ENCODE peak calls at places on chromosomes 12 and 14, in seven cellular contexts. U is lower lobe of right lung, P is body of pancreas, A is A549, N is fibroblast of mammary gland, S is HepG2, Q is WTC11. J is an unnamed sample.

GRCh38 chr12:24864796-24865125 is 84.1 kb downstream of the BCAT1 start:
- DNase-seq in U (no peak), P (no peak), A (no peak), N (no peak), S (no peak), Q (no peak), J (no peak)

GRCh38 chr14:50319721-50320120 is 7.6 kb downstream of the DMAC2L start:
- DNase-seq in U (no peak), P (no peak), A (no peak), N (peak), S (no peak), Q (no peak), J (no peak)

GRCh38 chr14:105851716-105852377 is 325.5 kb downstream of the TMEM121 start:
- DNase-seq in U (peak), P (no peak), A (no peak), N (no peak), S (no peak), Q (no peak), J (no peak)

GRCh38 chr12:33438890-33439586 is 581 bp downstream of the SYT10 start:
- DNase-seq in U (no peak), P (no peak), A (no peak), N (peak), S (no peak), Q (peak), J (no peak)

GRCh38 chr14:87332001-87332400 is 661.0 kb downstream of the GALC start:
- DNase-seq in U (no peak), P (no peak), A (no peak), N (peak), S (no peak), Q (no peak), J (no peak)

GRCh38 chr12:117967512-117967911 is 1.3 kb downstream of the KSR2 start:
- DNase-seq in U (no peak), P (no peak), A (no peak), N (no peak), S (no peak), Q (no peak), J (no peak)

GRCh38 chr12:113860059-113860820 is 105.9 kb downstream of the RBM19 start:
- DNase-seq in U (no peak), P (no peak), A (no peak), N (no peak), S (no peak), Q (peak), J (no peak)

GRCh38 chr12:40158592-40159111 is 52.8 kb upstream of the SLC2A13 start:
- DNase-seq in U (no peak), P (no peak), A (no peak), N (peak), S (no peak), Q (no peak), J (no peak)

DNA sequence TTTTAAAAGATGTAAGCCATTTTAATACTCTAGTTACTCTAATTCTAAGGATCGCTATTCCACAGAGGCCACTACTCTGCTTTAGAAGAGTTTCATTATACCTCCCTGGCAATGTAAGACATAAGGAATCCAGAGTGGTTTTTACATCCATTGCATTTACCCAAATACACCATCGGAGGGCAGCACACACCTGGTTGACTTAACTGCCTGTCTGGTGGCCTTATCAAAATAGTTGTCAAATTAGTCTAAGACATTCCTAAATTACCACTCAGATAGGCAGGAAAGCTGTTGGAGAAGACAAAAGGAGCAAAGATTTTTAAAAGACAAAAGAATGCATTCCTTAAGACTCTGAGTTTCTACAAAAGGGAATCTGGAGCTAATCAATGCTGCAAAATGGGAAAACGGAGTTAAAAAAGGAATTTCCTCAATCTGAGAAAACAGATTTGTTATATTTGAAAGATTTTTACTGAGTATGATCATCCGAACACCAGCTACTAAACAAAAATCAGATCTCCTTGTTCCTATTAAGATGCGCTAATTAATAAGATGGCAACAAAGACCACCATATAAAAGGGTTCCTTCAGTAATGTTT is 33.8 kb upstream of the FGD4 start:
- DNase-seq in U (no peak), P (peak), A (peak), N (peak), S (peak), Q (peak), J (no peak)
- TF ChIP-seq CTCF in U (peak), P (peak), A (peak), N (peak), S (peak), Q (peak), J (peak)

DNA sequence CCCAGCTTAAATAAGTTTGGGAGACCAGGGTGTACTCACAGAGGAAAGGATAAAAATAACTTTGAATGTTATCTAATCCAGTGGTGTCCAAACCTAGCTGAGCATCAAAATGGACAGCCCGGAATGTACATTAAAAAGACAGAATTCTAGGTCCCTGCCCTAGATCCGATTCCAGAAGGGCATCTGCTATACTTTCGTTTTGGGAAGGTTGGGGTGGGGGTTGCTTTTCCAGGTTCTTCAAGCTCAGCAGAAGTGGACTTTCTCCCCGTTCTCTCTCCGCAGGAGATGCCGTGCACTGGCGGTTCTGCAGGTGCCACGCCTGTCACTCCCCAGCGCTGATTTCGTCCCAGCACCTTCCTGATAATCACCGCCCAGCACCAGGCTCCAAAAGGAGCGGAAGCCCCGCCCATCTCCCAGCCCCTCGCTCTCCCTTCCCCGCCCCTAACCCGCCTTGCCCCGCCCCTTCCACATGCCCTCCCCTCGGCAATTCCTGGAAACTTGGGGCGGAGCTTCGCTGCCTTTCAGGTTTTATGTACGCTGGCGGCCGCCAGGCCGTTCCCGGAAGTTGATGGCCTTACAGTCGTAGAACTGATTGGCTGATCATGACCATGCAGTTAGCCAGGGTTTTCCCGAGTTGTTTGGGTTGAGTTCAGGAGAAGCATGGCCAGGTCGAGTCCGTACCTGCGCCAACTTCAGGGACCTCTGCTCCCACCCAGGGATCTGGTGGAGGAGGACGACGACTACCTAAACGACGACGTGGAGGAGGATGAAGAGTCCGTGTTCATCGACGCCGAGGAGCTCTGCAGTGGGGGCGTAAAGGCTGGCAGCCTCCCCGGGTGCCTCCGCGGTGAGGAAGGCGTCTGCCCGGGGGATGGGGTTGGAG is at the start of gene HELB:
- DNase-seq in U (peak), P (peak), A (peak), N (peak), S (peak), Q (peak), J (peak)
- TF ChIP-seq CTCF in U (no peak), P (no peak), A (no peak), N (no peak), S (peak), Q (no peak), J (no peak)

GRCh38 chr14:72183631-72184030 is 251.4 kb downstream of the RGS6 start:
- DNase-seq in U (no peak), P (no peak), A (no peak), N (no peak), S (no peak), Q (no peak), J (no peak)

GRCh38 chr14:72177246-72177645 is 245.0 kb downstream of the RGS6 start:
- DNase-seq in U (no peak), P (no peak), A (no peak), N (no peak), S (no peak), Q (no peak), J (no peak)

GRCh38 chr14:72182773-72183432 is 250.7 kb downstream of the RGS6 start:
- DNase-seq in U (no peak), P (no peak), A (no peak), N (no peak), S (no peak), Q (no peak), J (no peak)

GRCh38 chr14:72173038-72173720 is 240.9 kb downstream of the RGS6 start:
- DNase-seq in U (no peak), P (no peak), A (no peak), N (no peak), S (no peak), Q (no peak), J (no peak)

DNA sequence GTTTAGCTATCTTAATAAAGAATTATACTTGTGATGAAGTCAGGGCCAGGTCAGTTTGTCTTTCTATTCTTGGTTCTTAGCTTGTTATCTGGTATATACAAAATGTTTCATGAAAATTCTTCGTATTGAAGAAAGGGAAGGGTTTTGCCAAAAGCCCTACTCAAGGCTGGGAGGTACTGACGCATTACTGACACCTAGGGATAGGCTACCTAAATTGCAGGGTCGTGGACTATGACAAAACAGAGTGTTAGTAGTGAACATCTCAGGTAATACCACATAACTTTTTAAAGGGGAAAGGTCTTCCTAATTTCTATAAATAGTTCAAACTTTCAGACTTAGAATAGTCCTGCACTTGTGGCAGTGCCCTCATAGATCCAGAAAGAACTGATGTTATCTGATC is 246.3 kb downstream of the RGS6 start:
- DNase-seq in U (no peak), P (no peak), A (no peak), N (no peak), S (no peak), Q (no peak), J (no peak)
- TF ChIP-seq CTCF in U (no peak), P (no peak), A (no peak), N (no peak), S (no peak), Q (no peak), J (no peak)

GRCh38 chr14:89185919-89186849 is 230.8 kb downstream of the FOXN3 start:
- DNase-seq in U (no peak), P (no peak), A (no peak), N (peak), S (no peak), Q (no peak), J (no peak)
- TF ChIP-seq CTCF in U (no peak), P (no peak), A (no peak), N (no peak), S (no peak), Q (no peak), J (no peak)

GRCh38 chr12:111150894-111151293 is 218.0 kb downstream of the PHETA1 start:
- DNase-seq in U (no peak), P (no peak), A (no peak), N (no peak), S (no peak), Q (no peak), J (no peak)

GRCh38 chr12:111150476-111150875 is 218.4 kb downstream of the PHETA1 start:
- DNase-seq in U (no peak), P (no peak), A (no peak), N (no peak), S (no peak), Q (no peak), J (no peak)

GRCh38 chr12:111151441-111151840 is 217.5 kb downstream of the PHETA1 start:
- DNase-seq in U (no peak), P (no peak), A (no peak), N (no peak), S (no peak), Q (no peak), J (no peak)

GRCh38 chr12:111148005-111148404 is 220.9 kb downstream of the PHETA1 start:
- DNase-seq in U (no peak), P (no peak), A (no peak), N (no peak), S (no peak), Q (no peak), J (no peak)

GRCh38 chr12:111149299-111149698 is 219.6 kb downstream of the PHETA1 start:
- DNase-seq in U (no peak), P (no peak), A (no peak), N (no peak), S (no peak), Q (no peak), J (no peak)
- TF ChIP-seq CTCF in U (no peak), P (no peak), A (no peak), N (peak), S (no peak), Q (no peak), J (no peak)

J was measured in chondrocyte.